ENCODE peak calls at places on chromosome 1, in eight cellular contexts. I, E, J, M, T, G, Y and P are unnamed samples.

GRCh38 chr1:99763956-99764355 is 2.5 kb downstream of the FRRS1 start:
- DNase-seq in G (no peak), T (peak; percentile 9), E (no peak), Y (no peak), J (no peak), I (no peak), M (no peak), P (no peak)

GRCh38 chr1:197441990-197442389 is 173.9 kb downstream of the CRB1 start:
- DNase-seq in T (peak; percentile 57), G (no peak), Y (no peak), M (no peak), I (no peak), J (no peak), E (no peak), P (peak; percentile 87)

GRCh38 chr1:89369331-89369730 is 5.5 kb downstream of the GBP6 start:
- DNase-seq in G (no peak), I (no peak), M (no peak), T (no peak), J (no peak), E (no peak), Y (no peak), P (no peak)

GRCh38 chr1:57839488-57839887 is 415.6 kb upstream of the DAB1 start:
- DNase-seq in Y (no peak), I (no peak), E (no peak), M (no peak), J (no peak), T (no peak), G (no peak), P (no peak)

GRCh38 chr1:55131218-55131617 is 83.9 kb downstream of the USP24 start:
- DNase-seq in Y (no peak), E (no peak), M (no peak), G (no peak), I (no peak), J (no peak), T (peak; percentile 15), P (no peak)

GRCh38 chr1:21941370-21941769 is 4.3 kb upstream of the HSPG2 start:
- DNase-seq in J (no peak), M (no peak), T (no peak), E (no peak), G (no peak), Y (no peak), I (no peak), P (no peak)

GRCh38 chr1:170696591-170697337 is 32.8 kb downstream of the PRRX1 start:
- DNase-seq in E (no peak), G (no peak), M (no peak), T (no peak), Y (no peak), I (no peak), J (no peak), P (no peak)

GRCh38 chr1:65147424-65148177 is 402 bp upstream of the AK4 start:
- DNase-seq in E (peak; percentile 53), M (peak; percentile 69), I (peak; percentile 71), Y (peak; percentile 46), G (no peak), T (peak; percentile 73), J (no peak), P (peak; percentile 82)

GRCh38 chr1:202135221-202135721 is 9.3 kb downstream of the ARL8A start:
- DNase-seq in T (peak; percentile 78), I (peak; percentile 65), E (peak; percentile 76), M (peak; percentile 81), Y (peak; percentile 61), G (peak; percentile 34), J (peak; percentile 73), P (peak; percentile 71)

GRCh38 chr1:50508040-50508586 is 84.9 kb upstream of the DMRTA2 start:
- DNase-seq in T (no peak), G (no peak), E (no peak), Y (no peak), J (no peak), M (no peak), I (no peak), P (no peak)

GRCh38 chr1:220084460-220084859 is 5.1 kb downstream of the BPNT1 start:
- DNase-seq in G (no peak), Y (no peak), J (no peak), M (no peak), E (no peak), I (no peak), T (no peak), P (no peak)

GRCh38 chr1:56575865-56576264 is 3.5 kb downstream of the PLPP3 start:
- DNase-seq in M (no peak), T (peak; percentile 10), Y (no peak), E (no peak), J (no peak), G (no peak), I (no peak), P (no peak)

GRCh38 chr1:225813250-225813964 is 3.5 kb downstream of the EPHX1 start:
- DNase-seq in E (no peak), J (peak; percentile 87), Y (peak; percentile 78), G (no peak), T (peak; percentile 82), M (peak; percentile 89), I (peak; percentile 42), P (peak; percentile 73)

GRCh38 chr1:77584884-77585283 is 97.6 kb downstream of the ZZZ3 start:
- DNase-seq in J (no peak), I (no peak), Y (no peak), G (no peak), M (no peak), E (no peak), T (no peak), P (no peak)

GRCh38 chr1:31259746-31260145 is 20.1 kb upstream of the NKAIN1 start:
- DNase-seq in Y (no peak), E (no peak), M (no peak), T (no peak), I (no peak), G (no peak), J (peak; percentile 54), P (no peak)

DNA sequence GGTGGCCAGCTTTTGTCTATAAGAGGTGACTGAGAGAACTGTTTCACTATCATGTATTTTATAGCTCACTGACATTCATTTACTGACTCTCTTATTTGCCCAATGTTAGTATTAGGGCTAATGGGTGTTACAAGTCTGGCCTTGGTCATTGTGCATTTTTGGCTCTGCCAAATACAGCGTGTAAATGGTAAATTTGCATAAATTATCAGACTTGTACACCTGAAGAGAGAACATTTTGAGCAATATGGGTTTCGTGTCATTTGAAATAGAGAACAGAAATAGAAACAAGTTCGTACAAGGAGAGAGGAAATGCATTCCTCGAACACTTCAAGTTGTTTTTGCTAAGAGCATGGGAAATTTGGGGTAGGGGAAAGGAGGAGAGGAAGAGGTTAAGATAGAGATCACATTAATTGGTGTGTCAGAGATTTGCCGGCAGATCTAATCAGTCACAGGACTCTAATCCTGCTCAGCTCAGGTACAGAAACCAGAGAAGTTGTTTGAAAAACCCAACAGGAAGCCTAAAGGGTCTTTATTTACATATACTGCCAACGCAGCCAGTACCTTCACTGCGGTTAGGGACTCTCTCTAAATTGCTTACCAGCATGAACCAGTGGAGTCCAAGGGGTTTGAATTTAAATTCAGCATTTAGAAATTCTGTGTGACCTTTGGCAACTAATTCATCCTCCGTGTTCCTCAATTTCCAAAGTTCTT is 261.5 kb downstream of the GPATCH2 start:
- DNase-seq in Y (no peak), I (no peak), T (no peak), G (no peak), E (peak; percentile 45), M (no peak), J (no peak), P (no peak)
- H3K27ac ChIP-seq in Y (no peak overlapping the region), I (no peak overlapping the region), T (no peak overlapping the region), G (no peak overlapping the region), E (no peak overlapping the region), M (no peak overlapping the region), J (no peak overlapping the region), P (no peak overlapping the region)

GRCh38 chr1:153546371-153546770 is 765 bp upstream of the S100A4 start:
- DNase-seq in J (no peak), G (no peak), T (no peak), E (no peak), Y (no peak), I (no peak), M (no peak), P (no peak)
- H3K4me1 ChIP-seq in J (peaks cover 39% of the 10 kb centered on the region), G (peaks cover 43% of the 10 kb centered on the region), T (peaks cover 72% of the 10 kb centered on the region), E (peaks cover 6% of the 10 kb centered on the region), Y (peaks cover 14% of the 10 kb centered on the region), I (peaks cover 79% of the 10 kb centered on the region), M (peaks cover 79% of the 10 kb centered on the region), P (peaks cover 20% of the 10 kb centered on the region)

GRCh38 chr1:43936470-43937151 is 3.0 kb downstream of the ARTN start:
- DNase-seq in M (peak; percentile 65), E (peak; percentile 65), G (no peak), J (peak; percentile 39), T (peak; percentile 69), Y (peak; percentile 35), I (peak; percentile 45), P (no peak)
- H3K27me3 ChIP-seq in M (no peaks in the 10 kb centered on the region), E (no peaks in the 10 kb centered on the region), G (peaks cover 20% of the 10 kb centered on the region), J (no peaks in the 10 kb centered on the region), T (no peaks in the 10 kb centered on the region), Y (no peaks in the 10 kb centered on the region), I (peaks cover 26% of the 10 kb centered on the region), P (no peaks in the 10 kb centered on the region)

GRCh38 chr1:180524160-180524914 is 22.0 kb upstream of the ACBD6 start:
- DNase-seq in J (no peak), T (no peak), G (no peak), I (no peak), M (no peak), E (no peak), Y (no peak), P (no peak)
- H3K27ac ChIP-seq in J (no peak overlapping the region), T (no peak overlapping the region), G (no peak overlapping the region), I (no peak overlapping the region), M (no peak overlapping the region), E (no peak overlapping the region), Y (no peak overlapping the region), P (no peak overlapping the region)

GRCh38 chr1:83854456-83854855 is 144.5 kb downstream of the TTLL7 start:
- DNase-seq in M (no peak), E (no peak), Y (no peak), I (no peak), T (no peak), G (no peak), J (no peak), P (no peak)

GRCh38 chr1:83856381-83856780 is 142.6 kb downstream of the TTLL7 start:
- DNase-seq in J (no peak), M (no peak), I (no peak), Y (no peak), G (no peak), E (no peak), T (no peak), P (no peak)

GRCh38 chr1:83860506-83861221 is 138.3 kb downstream of the TTLL7 start:
- DNase-seq in J (peak; percentile 83), M (peak; percentile 77), Y (peak; percentile 39), E (peak; percentile 87), I (peak; percentile 87), G (peak; percentile 50), T (no peak), P (peak; percentile 95)

GRCh38 chr1:83857108-83857507 is 141.8 kb downstream of the TTLL7 start:
- DNase-seq in G (no peak), M (no peak), J (no peak), T (peak; percentile 61), E (no peak), I (no peak), Y (no peak), P (no peak)

DNA sequence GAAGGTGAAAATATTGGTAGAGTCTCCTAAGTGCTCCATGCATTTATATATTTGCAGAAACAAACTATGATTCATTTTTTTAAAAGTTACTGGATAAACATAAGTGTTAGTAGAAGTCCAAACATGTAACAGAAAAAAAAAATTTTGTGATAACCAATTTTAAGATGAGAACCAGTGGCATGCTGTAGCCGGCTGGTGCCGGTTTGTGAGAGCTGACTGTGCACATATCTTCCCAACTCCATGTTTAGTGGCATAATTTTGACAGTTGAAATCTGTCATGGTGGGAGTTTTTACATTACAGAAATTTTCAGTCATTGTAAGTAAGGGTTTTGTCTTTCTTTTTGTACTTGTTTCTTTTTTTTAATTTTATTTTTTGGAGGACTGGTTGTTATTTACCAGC is 141.2 kb downstream of the TTLL7 start:
- DNase-seq in J (no peak), G (no peak), M (no peak), E (no peak), T (no peak), I (no peak), Y (no peak), P (no peak)
- H3K4me1 ChIP-seq in J (no peaks in the 10 kb centered on the region), G (peaks cover 4% of the 10 kb centered on the region), M (no peaks in the 10 kb centered on the region), E (no peaks in the 10 kb centered on the region), T (no peaks in the 10 kb centered on the region), I (peaks cover 22% of the 10 kb centered on the region), Y (no peaks in the 10 kb centered on the region), P (no peaks in the 10 kb centered on the region)